ENCODE peak calls at places on chromosomes 11 and 22, in seven cellular contexts. One of them, this sample, is unnamed.

GRCh38 chr11:67157691-67158090 is 38.6 kb downstream of the KDM2A start:
- DNase-seq in IMR-90: no peak
- DNase-seq in dorsolateral prefrontal cortex: no peak
- DNase-seq in PC-3: no peak
- DNase-seq in OCI-LY7: no peak
- DNase-seq in A549: no peak
- DNase-seq in heart right ventricle: no peak
- DNase-seq in this sample: no peak

GRCh38 chr11:117946842-117947526 is 17.8 kb upstream of the TMPRSS13 start:
- DNase-seq in IMR-90: peak; percentile 91
- DNase-seq in dorsolateral prefrontal cortex: peak; percentile 88
- DNase-seq in PC-3: peak; percentile 97
- DNase-seq in OCI-LY7: peak; percentile 76
- DNase-seq in A549: peak; percentile 81
- DNase-seq in heart right ventricle: peak; percentile 91
- DNase-seq in this sample: peak; percentile 89

GRCh38 chr11:47983464-47984397 is 3.4 kb downstream of the PTPRJ start:
- DNase-seq in IMR-90: peak; percentile 73
- DNase-seq in dorsolateral prefrontal cortex: no peak
- DNase-seq in PC-3: peak; percentile 67
- DNase-seq in OCI-LY7: peak; percentile 43
- DNase-seq in A549: peak; percentile 65
- DNase-seq in heart right ventricle: no peak
- DNase-seq in this sample: no peak

GRCh38 chr11:70067591-70068341 is 10.4 kb upstream of the ANO1 start:
- DNase-seq in IMR-90: no peak
- DNase-seq in dorsolateral prefrontal cortex: no peak
- DNase-seq in PC-3: peak; percentile 90
- DNase-seq in OCI-LY7: no peak
- DNase-seq in A549: no peak
- DNase-seq in heart right ventricle: no peak
- DNase-seq in this sample: no peak

GRCh38 chr11:95067042-95067827 is 516 bp downstream of the SRSF8 start:
- DNase-seq in IMR-90: peak; percentile 72
- DNase-seq in dorsolateral prefrontal cortex: peak; percentile 82
- DNase-seq in PC-3: peak; percentile 87
- DNase-seq in OCI-LY7: peak; percentile 79
- DNase-seq in A549: peak; percentile 78
- DNase-seq in heart right ventricle: peak; percentile 88
- DNase-seq in this sample: peak; percentile 82

GRCh38 chr22:46000081-46001027 is 23.4 kb upstream of the WNT7B start:
- DNase-seq in IMR-90: no peak
- DNase-seq in dorsolateral prefrontal cortex: no peak
- DNase-seq in PC-3: no peak
- DNase-seq in OCI-LY7: no peak
- DNase-seq in A549: no peak
- DNase-seq in heart right ventricle: no peak
- DNase-seq in this sample: peak; percentile 52

GRCh38 chr11:1853376-1854131 is 670 bp downstream of the LSP1 start:
- DNase-seq in IMR-90: no peak
- DNase-seq in dorsolateral prefrontal cortex: no peak
- DNase-seq in PC-3: no peak
- DNase-seq in OCI-LY7: peak; percentile 19
- DNase-seq in A549: no peak
- DNase-seq in heart right ventricle: no peak
- DNase-seq in this sample: no peak

GRCh38 chr11:64853709-64854108 is 9.3 kb upstream of the CDC42BPG start:
- DNase-seq in IMR-90: no peak
- DNase-seq in dorsolateral prefrontal cortex: no peak
- DNase-seq in PC-3: no peak
- DNase-seq in OCI-LY7: no peak
- DNase-seq in A549: no peak
- DNase-seq in heart right ventricle: no peak
- DNase-seq in this sample: no peak

GRCh38 chr11:35303596-35304392 is 115.6 kb downstream of the SLC1A2 start:
- DNase-seq in IMR-90: peak; percentile 79
- DNase-seq in dorsolateral prefrontal cortex: peak; percentile 39
- DNase-seq in PC-3: peak; percentile 14
- DNase-seq in OCI-LY7: no peak
- DNase-seq in A549: peak; percentile 83
- DNase-seq in heart right ventricle: no peak
- DNase-seq in this sample: no peak

GRCh38 chr22:26617251-26618199 is at the start of gene CRYBB1:
- DNase-seq in IMR-90: peak; percentile 36
- DNase-seq in dorsolateral prefrontal cortex: no peak
- DNase-seq in PC-3: no peak
- DNase-seq in OCI-LY7: peak; percentile 56
- DNase-seq in A549: no peak
- DNase-seq in heart right ventricle: peak; percentile 26
- DNase-seq in this sample: no peak

GRCh38 chr11:64919627-64920026 is 2.6 kb upstream of the ATG2A start:
- DNase-seq in IMR-90: no peak
- DNase-seq in dorsolateral prefrontal cortex: no peak
- DNase-seq in PC-3: no peak
- DNase-seq in OCI-LY7: no peak
- DNase-seq in A549: no peak
- DNase-seq in heart right ventricle: no peak
- DNase-seq in this sample: no peak

GRCh38 chr11:61816736-61817455 is at the start of gene FADS1:
- DNase-seq in IMR-90: peak; percentile 92
- DNase-seq in dorsolateral prefrontal cortex: peak; percentile 96
- DNase-seq in PC-3: peak; percentile 97
- DNase-seq in OCI-LY7: no peak
- DNase-seq in A549: peak; percentile 97
- DNase-seq in heart right ventricle: peak; percentile 93
- DNase-seq in this sample: peak; percentile 98

GRCh38 chr11:61820174-61820573 is 3.4 kb upstream of the FADS1 start:
- DNase-seq in IMR-90: peak; percentile 65
- DNase-seq in dorsolateral prefrontal cortex: no peak
- DNase-seq in PC-3: peak; percentile 81
- DNase-seq in OCI-LY7: no peak
- DNase-seq in A549: peak; percentile 66
- DNase-seq in heart right ventricle: no peak
- DNase-seq in this sample: no peak

GRCh38 chr11:61814958-61815789 is 1.6 kb downstream of the FADS1 start:
- DNase-seq in IMR-90: peak; percentile 95
- DNase-seq in dorsolateral prefrontal cortex: peak; percentile 96
- DNase-seq in PC-3: peak; percentile 99
- DNase-seq in OCI-LY7: no peak
- DNase-seq in A549: peak; percentile 99
- DNase-seq in heart right ventricle: peak; percentile 98
- DNase-seq in this sample: peak; percentile 98

GRCh38 chr11:61815790-61816735 is 740 bp downstream of the FADS1 start:
- DNase-seq in IMR-90: peak; percentile 60
- DNase-seq in dorsolateral prefrontal cortex: no peak
- DNase-seq in PC-3: peak; percentile 92
- DNase-seq in OCI-LY7: no peak
- DNase-seq in A549: peak; percentile 79
- DNase-seq in heart right ventricle: peak; percentile 73
- DNase-seq in this sample: peak; percentile 71

GRCh38 chr11:61817471-61818202 is 834 bp upstream of the FADS1 start:
- DNase-seq in IMR-90: no peak
- DNase-seq in dorsolateral prefrontal cortex: no peak
- DNase-seq in PC-3: peak; percentile 7
- DNase-seq in OCI-LY7: no peak
- DNase-seq in A549: no peak
- DNase-seq in heart right ventricle: no peak
- DNase-seq in this sample: no peak
- H3K4me3 ChIP-seq in IMR-90: peak overlapping the region; percentile 86
- H3K4me3 ChIP-seq in dorsolateral prefrontal cortex: peak overlapping the region; percentile 74
- H3K4me3 ChIP-seq in PC-3: peak overlapping the region; percentile 78
- H3K4me3 ChIP-seq in OCI-LY7: no peak overlapping the region
- H3K4me3 ChIP-seq in A549: peak overlapping the region; percentile 83
- H3K4me3 ChIP-seq in heart right ventricle: peak overlapping the region; percentile 84
- H3K4me3 ChIP-seq in this sample: peak overlapping the region; percentile 92

DNA sequence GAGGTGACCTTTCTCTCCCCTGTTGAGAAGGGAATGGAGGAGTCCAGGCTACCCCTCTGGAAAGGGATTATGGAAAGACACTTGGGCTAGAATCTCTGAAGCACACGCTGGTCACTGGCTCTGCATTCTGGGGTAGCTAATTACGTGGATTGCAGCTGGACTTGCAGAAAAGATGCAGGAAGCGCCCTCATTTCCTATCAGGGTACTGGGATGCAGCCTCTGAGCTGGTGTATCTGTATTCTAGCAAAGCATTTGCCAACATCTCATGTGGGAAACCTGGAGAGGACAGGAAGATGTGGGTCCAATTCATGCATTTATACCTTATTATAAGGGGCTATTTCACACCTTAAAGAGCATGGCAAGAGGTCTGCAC is 44.3 kb downstream of the CD82 start:
- DNase-seq in IMR-90: no peak
- DNase-seq in dorsolateral prefrontal cortex: no peak
- DNase-seq in PC-3: no peak
- DNase-seq in OCI-LY7: no peak
- DNase-seq in A549: no peak
- DNase-seq in heart right ventricle: no peak
- DNase-seq in this sample: no peak
- H3K27ac ChIP-seq in IMR-90: no peak overlapping the region
- H3K27ac ChIP-seq in dorsolateral prefrontal cortex: peak overlapping the region; percentile 60
- H3K27ac ChIP-seq in PC-3: no peak overlapping the region
- H3K27ac ChIP-seq in OCI-LY7: peak overlapping the region; percentile 34
- H3K27ac ChIP-seq in A549: no peak overlapping the region
- H3K27ac ChIP-seq in heart right ventricle: no peak overlapping the region
- H3K27ac ChIP-seq in this sample: no peak overlapping the region

DNA sequence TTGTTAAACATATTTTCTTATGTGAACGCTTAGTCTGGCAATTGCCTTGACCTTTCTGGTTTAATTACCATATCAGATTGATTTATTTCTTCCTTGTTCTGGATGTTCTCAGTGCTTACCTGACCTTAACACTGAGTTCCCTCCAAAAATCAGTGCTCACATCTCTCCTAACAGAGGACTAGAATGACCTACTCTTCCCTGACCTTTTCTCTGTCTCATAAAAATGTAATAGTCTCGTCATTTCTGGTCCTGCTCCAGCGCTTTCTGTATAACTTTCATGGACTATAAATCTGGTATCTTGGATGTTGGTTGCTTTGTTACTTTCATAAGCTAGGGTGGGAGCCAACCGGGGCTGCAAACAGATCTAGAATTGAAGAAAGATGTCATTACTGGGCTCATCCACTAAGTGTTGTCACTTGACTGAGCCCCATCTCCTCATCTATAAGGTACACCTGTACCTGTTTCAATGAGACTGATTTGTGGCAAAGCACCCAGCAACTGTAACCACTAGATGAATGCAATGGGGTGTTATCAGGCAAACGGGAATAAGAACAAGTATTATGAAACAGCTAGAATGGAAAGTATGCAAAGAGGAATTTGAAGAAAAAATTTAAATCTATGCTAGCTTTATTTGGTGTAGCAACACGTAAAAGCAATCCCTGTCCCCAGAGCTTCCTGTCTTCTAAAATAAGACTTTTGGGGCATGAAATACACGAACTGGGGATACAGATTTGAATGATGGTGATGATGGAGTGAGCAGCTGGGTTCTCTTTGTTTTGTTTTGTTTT is 2.4 kb downstream of the FADS2 start:
- DNase-seq in IMR-90: peak; percentile 28
- DNase-seq in dorsolateral prefrontal cortex: no peak
- DNase-seq in PC-3: no peak
- DNase-seq in OCI-LY7: no peak
- DNase-seq in A549: no peak
- DNase-seq in heart right ventricle: no peak
- DNase-seq in this sample: no peak
- H3K4me3 ChIP-seq in IMR-90: no peak overlapping the region
- H3K4me3 ChIP-seq in dorsolateral prefrontal cortex: no peak overlapping the region
- H3K4me3 ChIP-seq in PC-3: peak overlapping the region; percentile 88
- H3K4me3 ChIP-seq in OCI-LY7: no peak overlapping the region
- H3K4me3 ChIP-seq in A549: peak overlapping the region; percentile 100
- H3K4me3 ChIP-seq in heart right ventricle: peak overlapping the region; percentile 6
- H3K4me3 ChIP-seq in this sample: peak overlapping the region; percentile 70

DNA sequence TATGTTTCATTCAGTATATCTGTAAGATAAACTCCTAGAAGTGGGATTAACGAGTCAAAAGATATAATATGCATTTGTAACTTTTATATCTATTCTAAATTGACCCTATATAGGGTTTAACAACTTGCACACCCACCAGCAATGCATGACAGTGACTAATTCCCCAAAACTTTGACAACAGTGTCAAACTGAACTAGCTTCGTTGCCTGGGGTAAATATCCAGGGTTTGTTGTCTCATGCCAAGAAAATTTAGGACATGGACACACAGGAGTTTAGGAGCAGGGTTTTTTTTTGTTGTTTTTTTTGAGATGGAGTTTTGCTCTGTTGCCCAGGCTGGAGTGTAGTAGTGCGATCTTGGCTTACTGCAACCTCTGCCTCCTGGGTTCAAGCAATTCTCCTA is 5.1 kb downstream of the SNU13 start:
- DNase-seq in IMR-90: no peak
- DNase-seq in dorsolateral prefrontal cortex: no peak
- DNase-seq in PC-3: peak; percentile 39
- DNase-seq in OCI-LY7: no peak
- DNase-seq in A549: no peak
- DNase-seq in heart right ventricle: no peak
- DNase-seq in this sample: no peak
- H3K27ac ChIP-seq in IMR-90: no peak overlapping the region
- H3K27ac ChIP-seq in dorsolateral prefrontal cortex: no peak overlapping the region
- H3K27ac ChIP-seq in PC-3: no peak overlapping the region
- H3K27ac ChIP-seq in OCI-LY7: peak overlapping the region; percentile 75
- H3K27ac ChIP-seq in A549: no peak overlapping the region
- H3K27ac ChIP-seq in heart right ventricle: no peak overlapping the region
- H3K27ac ChIP-seq in this sample: no peak overlapping the region

DNA sequence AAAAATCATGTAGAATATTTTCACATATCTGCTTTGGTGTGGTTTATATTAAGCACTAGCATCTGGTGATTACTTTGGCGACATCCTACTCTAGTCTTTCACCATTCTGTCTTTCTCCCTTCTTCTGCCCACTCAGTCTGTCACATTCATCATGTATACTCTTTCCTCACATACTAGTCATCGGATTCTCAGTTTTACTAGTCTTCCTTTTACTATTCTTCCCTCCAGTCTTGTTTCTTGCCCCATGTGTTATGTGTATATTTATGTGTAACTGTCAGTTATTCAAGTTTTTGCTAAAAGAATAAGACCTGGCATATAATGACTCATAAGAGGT is 4.6 kb upstream of the DIXDC1 start:
- DNase-seq in IMR-90: peak; percentile 28
- DNase-seq in dorsolateral prefrontal cortex: no peak
- DNase-seq in PC-3: no peak
- DNase-seq in OCI-LY7: no peak
- DNase-seq in A549: no peak
- DNase-seq in heart right ventricle: no peak
- DNase-seq in this sample: no peak
- H3K4me3 ChIP-seq in IMR-90: no peak overlapping the region
- H3K4me3 ChIP-seq in dorsolateral prefrontal cortex: no peak overlapping the region
- H3K4me3 ChIP-seq in PC-3: no peak overlapping the region
- H3K4me3 ChIP-seq in OCI-LY7: no peak overlapping the region
- H3K4me3 ChIP-seq in A549: no peak overlapping the region
- H3K4me3 ChIP-seq in heart right ventricle: no peak overlapping the region
- H3K4me3 ChIP-seq in this sample: no peak overlapping the region

GRCh38 chr22:38736257-38736570 is 19.6 kb downstream of the SUN2 start:
- DNase-seq in IMR-90: no peak
- DNase-seq in dorsolateral prefrontal cortex: peak; percentile 68
- DNase-seq in PC-3: no peak
- DNase-seq in OCI-LY7: no peak
- DNase-seq in A549: no peak
- DNase-seq in heart right ventricle: no peak
- DNase-seq in this sample: peak; percentile 54
- H3K27ac ChIP-seq in IMR-90: no peak overlapping the region
- H3K27ac ChIP-seq in dorsolateral prefrontal cortex: peak overlapping the region; percentile 99
- H3K27ac ChIP-seq in PC-3: no peak overlapping the region
- H3K27ac ChIP-seq in OCI-LY7: no peak overlapping the region
- H3K27ac ChIP-seq in A549: no peak overlapping the region
- H3K27ac ChIP-seq in heart right ventricle: no peak overlapping the region
- H3K27ac ChIP-seq in this sample: peak overlapping the region; percentile 35